ENCODE peak calls at places on chromosomes 1 and 21, in ten cellular contexts. T is AG08396; K is neuronal stem cell; O is left cardiac atrium; H is GM12878; W is neural crest cell; Q is NCI-H524; M is esophagus squamous epithelium; S is PC-3; G is stimulated activated CD8-positive, alpha-beta memory T cell treated with anti-CD3 and anti-CD28 coated beads, Interleukin-15, amount 100 ng/mL, for 4 hours. U is an unnamed sample.

GRCh38 chr1:54970901-54971300 is 9.5 kb upstream of the TMEM61 start:
- DNase-seq in T (no peak), K (no peak), O (no peak), H (no peak), W (no peak), Q (no peak), M (no peak), S (peak), G (no peak), U (no peak)

GRCh38 chr1:241215203-241215602 is 141.8 kb downstream of the RGS7 start:
- DNase-seq in T (no peak), K (no peak), O (no peak), H (no peak), W (no peak), Q (no peak), M (no peak), S (no peak), G (no peak), U (no peak)

GRCh38 chr1:221458430-221459156 is 283.3 kb downstream of the DUSP10 start:
- DNase-seq in T (peak), K (no peak), O (no peak), H (no peak), W (no peak), Q (peak), M (no peak), S (no peak), G (no peak), U (no peak)

GRCh38 chr1:207579436-207579799 is 65.5 kb upstream of the CR1L start:
- DNase-seq in T (peak), K (peak), O (no peak), H (peak), W (peak), Q (peak), M (no peak), S (peak), G (no peak), U (no peak)

GRCh38 chr1:27410709-27411108 is 18.3 kb downstream of the GPR3 start:
- DNase-seq in T (no peak), K (no peak), O (no peak), H (no peak), W (no peak), Q (no peak), M (no peak), S (no peak), G (no peak), U (no peak)

GRCh38 chr21:45620201-45620600 is 23.3 kb upstream of the PCBP3 start:
- DNase-seq in T (no peak), K (no peak), O (no peak), H (no peak), W (no peak), Q (no peak), M (no peak), S (no peak), G (no peak), U (no peak)

GRCh38 chr1:215636258-215636965 is 69.3 kb downstream of the KCTD3 start:
- DNase-seq in T (peak), K (no peak), O (peak), H (no peak), W (no peak), Q (no peak), M (no peak), S (no peak), G (no peak), U (no peak)

GRCh38 chr1:35718492-35719336 is at the start of gene C1orf216:
- DNase-seq in T (peak), K (no peak), O (peak), H (no peak), W (no peak), Q (no peak), M (no peak), S (peak), G (peak), U (peak)

GRCh38 chr21:28391938-28392337 is 600.7 kb downstream of the LTN1 start:
- DNase-seq in T (no peak), K (no peak), O (no peak), H (no peak), W (no peak), Q (no peak), M (no peak), S (peak), G (no peak), U (no peak)

GRCh38 chr1:168365719-168366474 is 85.2 kb downstream of the TBX19 start:
- DNase-seq in T (no peak), K (no peak), O (no peak), H (no peak), W (no peak), Q (peak), M (no peak), S (peak), G (no peak), U (no peak)

GRCh38 chr1:47931395-47931794 is 65.8 kb downstream of the TRABD2B start:
- DNase-seq in T (no peak), K (no peak), O (no peak), H (no peak), W (no peak), Q (peak), M (no peak), S (peak), G (no peak), U (no peak)

GRCh38 chr21:38350681-38351080 is 93.9 kb downstream of the KCNJ15 start:
- DNase-seq in T (no peak), K (no peak), O (no peak), H (no peak), W (no peak), Q (peak), M (no peak), S (no peak), G (no peak), U (no peak)

GRCh38 chr1:46718727-46719622 is at the start of gene EFCAB14:
- DNase-seq in T (peak), K (peak), O (peak), H (peak), W (peak), Q (peak), M (peak), S (peak), G (peak), U (peak)

GRCh38 chr1:54081306-54082270 is 28.2 kb downstream of the TCEANC2 start:
- DNase-seq in T (peak), K (peak), O (peak), H (peak), W (peak), Q (peak), M (no peak), S (peak), G (peak), U (peak)

GRCh38 chr1:31598980-31599379 is 18.5 kb upstream of the HCRTR1 start:
- DNase-seq in T (no peak), K (no peak), O (no peak), H (no peak), W (no peak), Q (no peak), M (no peak), S (no peak), G (no peak), U (no peak)